ENCODE peak calls at places on chromosomes 7 and 10, in four cellular contexts. M is left kidney, X is non-pigmented ciliary epithelial cell, I is KG1. P is an unnamed sample.

GRCh38 chr10:33832124-33832787 is 497.8 kb upstream of the NRP1 start:
- DNase-seq in I (no peak), M (no peak), X (no peak), P (no peak)

GRCh38 chr7:115731796-115732471 is 298.6 kb downstream of the TFEC start:
- DNase-seq in I (no peak), X (no peak), M (peak), P (no peak)

GRCh38 chr10:62193479-62193878 is 75.2 kb downstream of the RTKN2 start:
- DNase-seq in X (no peak), M (no peak), I (no peak), P (no peak)

GRCh38 chr10:95864906-95865813 is 42.6 kb upstream of the CC2D2B start:
- DNase-seq in X (peak), I (peak), M (peak), P (peak)

GRCh38 chr7:43735802-43736603 is 6.7 kb upstream of the COA1 start:
- DNase-seq in M (no peak), X (peak), I (no peak), P (no peak)

GRCh38 chr10:131437556-131438465 is 126.3 kb upstream of the TCERG1L start:
- DNase-seq in I (no peak), X (no peak), M (no peak), P (no peak)

GRCh38 chr10:36725581-36726520 is 399.5 kb upstream of the ANKRD30A start:
- DNase-seq in I (no peak), M (peak), X (peak), P (peak)

GRCh38 chr10:131843089-131843595 is 57.7 kb upstream of the PPP2R2D start:
- DNase-seq in M (no peak), X (no peak), I (no peak), P (no peak)

GRCh38 chr10:101566333-101567164 is 21.5 kb downstream of the POLL start:
- DNase-seq in M (peak), X (no peak), I (no peak), P (no peak)

GRCh38 chr7:111516612-111517011 is 45.7 kb downstream of the IMMP2L start:
- DNase-seq in I (no peak), X (no peak), M (peak), P (no peak)

GRCh38 chr7:43612599-43613589 is 30.0 kb downstream of the STK17A start:
- DNase-seq in X (no peak), M (no peak), I (no peak), P (no peak)

GRCh38 chr7:3301831-3302618 is 973 bp downstream of the SDK1 start:
- DNase-seq in X (no peak), I (no peak), M (peak), P (no peak)

GRCh38 chr10:44369851-44370250 is 15.0 kb downstream of the CXCL12 start:
- DNase-seq in M (no peak), X (no peak), I (no peak), P (no peak)

GRCh38 chr7:144027070-144027469 is 21.7 kb upstream of the OR2A5 start:
- DNase-seq in X (peak), M (peak), I (no peak), P (peak)

GRCh38 chr10:101967119-101967518 is 88.9 kb downstream of the ARMH3 start:
- DNase-seq in M (no peak), X (no peak), I (no peak), P (no peak)

P was measured in HT-29.